ENCODE peak calls at places on chromosomes 1 and 21, in five cellular contexts. F is heart right ventricle, B is dorsolateral prefrontal cortex, Q is astrocyte of the spinal cord, Y is foreskin fibroblast. H is an unnamed sample.

GRCh38 chr1:204566583-204566955 is 50.4 kb downstream of the MDM4 start:
- DNase-seq in F (no peak), Y (no peak), Q (no peak), B (no peak), H (no peak)

GRCh38 chr1:212482352-212483153 is 49.8 kb downstream of the NENF start:
- DNase-seq in B (no peak), F (no peak), Q (peak), Y (no peak), H (no peak)

GRCh38 chr1:234722904-234723588 is 113.1 kb upstream of the IRF2BP2 start:
- DNase-seq in Q (peak), B (peak), Y (peak), F (peak), H (peak)

GRCh38 chr1:181061891-181062777 is 26.4 kb upstream of the IER5 start:
- DNase-seq in B (no peak), Q (no peak), F (peak), Y (no peak), H (no peak)

GRCh38 chr1:84892657-84893618 is at the start of gene LPAR3:
- DNase-seq in Q (no peak), F (peak), B (no peak), Y (peak), H (no peak)

GRCh38 chr1:22780696-22781095 is 70.1 kb downstream of the EPHB2 start:
- DNase-seq in Q (no peak), B (no peak), F (no peak), Y (no peak), H (no peak)

GRCh38 chr1:197868751-197869501 is 33.5 kb upstream of the C1orf53 start:
- DNase-seq in B (no peak), F (no peak), Q (peak), Y (peak), H (no peak)

GRCh38 chr1:20447794-20448193 is 38.2 kb downstream of the CAMK2N1 start:
- DNase-seq in Q (no peak), B (no peak), F (no peak), Y (no peak), H (no peak)

GRCh38 chr21:35191754-35192153 is 142.7 kb upstream of the RUNX1 start:
- DNase-seq in Q (no peak), B (no peak), F (no peak), Y (no peak), H (no peak)

GRCh38 chr1:204438628-204439027 is 27.0 kb upstream of the PPP1R15B start:
- DNase-seq in Y (peak), Q (peak), F (no peak), B (no peak), H (peak)

GRCh38 chr1:29120367-29120766 is 3.3 kb downstream of the TMEM200B start:
- DNase-seq in Y (no peak), Q (no peak), F (no peak), B (no peak), H (no peak)

GRCh38 chr1:219880765-219881457 is 47.4 kb downstream of the SLC30A10 start:
- DNase-seq in Q (no peak), Y (no peak), B (no peak), F (no peak), H (no peak)

GRCh38 chr1:182968151-182968741 is 15.3 kb upstream of the SHCBP1L start:
- DNase-seq in B (no peak), Y (no peak), F (no peak), Q (peak), H (no peak)

GRCh38 chr1:197776348-197777082 is 1.2 kb upstream of the DENND1B start:
- DNase-seq in Q (peak), F (no peak), B (no peak), Y (peak), H (peak)

GRCh38 chr1:207327994-207328393 is 6.5 kb downstream of the CD55 start:
- DNase-seq in Q (peak), B (no peak), Y (peak), F (no peak), H (peak)

GRCh38 chr1:27868932-27869718 is 3.2 kb upstream of the THEMIS2 start:
- DNase-seq in B (no peak), Y (no peak), F (peak), Q (no peak), H (no peak)

GRCh38 chr1:45177452-45177851 is 29.0 kb downstream of the ZSWIM5 start:
- DNase-seq in Y (peak), F (no peak), Q (no peak), B (no peak), H (no peak)

GRCh38 chr1:18936471-18936813 is 20.0 kb downstream of the IFFO2 start:
- DNase-seq in B (no peak), Y (no peak), Q (no peak), F (no peak), H (no peak)

GRCh38 chr1:209406111-209406654 is 177.3 kb upstream of the CAMK1G start:
- DNase-seq in Q (no peak), Y (no peak), B (no peak), F (no peak), H (no peak)

GRCh38 chr1:44924835-44925464 is 61.4 kb downstream of the EIF2B3 start:
- DNase-seq in B (no peak), Y (peak), Q (peak), F (no peak), H (peak)

GRCh38 chr1:61318319-61319125 is 236.2 kb downstream of the NFIA start:
- DNase-seq in F (no peak), Y (peak), Q (peak), B (no peak), H (peak)

GRCh38 chr21:46080171-46081021 is 17.5 kb upstream of the COL6A2 start:
- DNase-seq in Y (peak), F (peak), B (peak), Q (no peak), H (no peak)

GRCh38 chr1:9273177-9273576 is 19.5 kb upstream of the SPSB1 start:
- DNase-seq in B (no peak), Q (no peak), F (no peak), Y (no peak), H (no peak)

GRCh38 chr1:38559180-38559874 is 300.2 kb downstream of the RRAGC start:
- DNase-seq in Y (no peak), B (no peak), Q (no peak), F (no peak), H (no peak)

GRCh38 chr1:95095833-95096217 is 21.3 kb upstream of the TLCD4 start:
- DNase-seq in F (no peak), Y (no peak), Q (no peak), B (no peak), H (no peak)

GRCh38 chr1:29850358-29850757 is 614.0 kb downstream of the PTPRU start:
- DNase-seq in B (no peak), Y (no peak), Q (no peak), F (no peak), H (no peak)

GRCh38 chr1:33294071-33295010 is 26.6 kb downstream of the A3GALT2 start:
- DNase-seq in F (no peak), B (no peak), Y (no peak), Q (no peak), H (no peak)

GRCh38 chr1:33876970-33877680 is 13.2 kb downstream of the HMGB4 start:
- DNase-seq in F (peak), Q (peak), B (peak), Y (peak), H (peak)

GRCh38 chr1:61184035-61184713 is 101.8 kb downstream of the NFIA start:
- DNase-seq in Q (peak), Y (peak), B (peak), F (peak), H (no peak)

GRCh38 chr1:10561497-10561896 is 86.7 kb downstream of the PEX14 start:
- DNase-seq in Q (peak), Y (peak), F (no peak), B (no peak), H (no peak)

GRCh38 chr1:170555370-170555769 is 23.4 kb downstream of the GORAB start:
- DNase-seq in Q (no peak), F (no peak), Y (peak), B (no peak), H (no peak)

GRCh38 chr1:23810818-23811420 is 10.4 kb upstream of the GALE start:
- DNase-seq in Q (no peak), F (no peak), B (no peak), Y (no peak), H (no peak)

GRCh38 chr1:6108937-6109636 is 63.4 kb downstream of the KCNAB2 start:
- DNase-seq in Q (peak), Y (peak), B (no peak), F (peak), H (no peak)

GRCh38 chr1:61043010-61043820 is 39.1 kb upstream of the NFIA start:
- DNase-seq in F (peak), B (peak), Y (peak), Q (peak), H (no peak)

DNA sequence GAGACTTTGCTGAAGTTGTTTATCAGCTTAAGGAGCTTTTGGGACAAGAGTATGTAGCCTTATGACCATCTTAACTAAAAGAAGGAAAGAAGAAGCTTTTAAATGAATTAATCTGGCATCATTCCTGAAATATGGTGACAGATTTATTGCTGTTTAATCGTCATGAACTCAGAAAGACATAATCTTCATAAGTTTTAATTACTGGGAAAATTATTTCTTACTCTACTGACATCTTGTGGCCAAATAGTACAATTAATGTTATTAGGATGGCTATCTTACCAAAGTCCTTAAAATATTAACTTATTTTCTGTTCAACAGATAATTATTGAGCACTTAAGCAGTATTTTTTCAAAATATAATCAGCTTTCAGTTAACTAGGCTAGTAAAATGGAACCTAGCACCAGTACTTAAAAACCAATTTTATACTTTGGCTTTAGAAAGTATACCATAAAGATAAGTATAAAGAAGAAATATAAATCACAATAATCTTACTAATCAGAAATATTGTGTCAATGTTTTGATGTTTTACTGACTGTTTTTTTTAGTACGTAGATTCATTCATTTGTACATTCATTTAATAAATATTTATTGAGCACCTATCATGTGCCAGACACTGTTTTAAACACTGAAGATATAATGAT is 34.7 kb upstream of the GPR25 start:
- DNase-seq in B (no peak), F (no peak), Y (peak), Q (peak), H (no peak)
- TF ChIP-seq CTCF in B (peak), F (peak), Y (no peak), Q (peak), H (no peak)

DNA sequence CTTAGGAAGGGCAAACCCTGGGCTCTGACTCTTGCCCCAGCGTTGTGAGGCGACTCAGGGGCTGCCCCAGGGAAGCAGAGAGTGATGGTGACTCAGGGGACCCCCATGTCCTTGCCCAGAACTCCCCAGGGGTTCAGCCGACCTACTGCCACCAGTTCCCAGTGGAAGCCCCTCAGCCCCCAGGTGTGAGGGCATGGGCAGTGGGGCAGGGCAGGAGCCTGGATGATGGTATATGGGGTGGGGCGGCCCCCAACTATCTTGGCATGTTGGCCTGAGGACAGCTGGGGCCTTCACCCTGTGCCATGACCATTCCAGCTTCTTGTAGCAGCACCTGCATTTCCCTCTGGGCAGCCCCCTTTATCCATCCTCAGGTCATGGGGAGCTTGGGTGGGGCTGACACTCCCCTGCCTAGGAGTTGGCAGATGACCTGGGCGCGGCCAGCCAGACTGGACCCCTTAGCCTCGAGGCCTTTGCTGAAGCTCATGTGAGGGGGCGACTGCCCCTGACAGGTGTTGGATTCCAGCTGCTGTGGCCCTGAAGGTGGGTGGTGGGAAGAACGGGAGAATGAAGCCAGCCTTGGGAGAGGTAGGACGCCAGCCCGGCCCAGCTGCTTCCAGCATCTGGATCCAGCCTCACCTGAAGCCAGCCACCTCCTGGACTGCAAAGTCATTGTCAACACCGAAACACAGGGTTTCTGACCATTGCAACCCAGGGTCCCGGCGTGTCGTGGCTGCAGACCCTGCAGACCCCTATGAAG is 1.8 kb upstream of the FNDC10 start:
- DNase-seq in B (no peak), Y (no peak), F (no peak), Q (no peak), H (no peak)
- H3K4me3 ChIP-seq in B (peak), Y (no peak), F (no peak), Q (no peak), H (no peak)

GRCh38 chr1:3320246-3321152 is 134.0 kb upstream of the ARHGEF16 start:
- DNase-seq in B (no peak), F (no peak), Q (peak), Y (no peak), H (no peak)
- TF ChIP-seq CTCF in B (no peak), F (no peak), Q (no peak), Y (no peak), H (no peak)

DNA sequence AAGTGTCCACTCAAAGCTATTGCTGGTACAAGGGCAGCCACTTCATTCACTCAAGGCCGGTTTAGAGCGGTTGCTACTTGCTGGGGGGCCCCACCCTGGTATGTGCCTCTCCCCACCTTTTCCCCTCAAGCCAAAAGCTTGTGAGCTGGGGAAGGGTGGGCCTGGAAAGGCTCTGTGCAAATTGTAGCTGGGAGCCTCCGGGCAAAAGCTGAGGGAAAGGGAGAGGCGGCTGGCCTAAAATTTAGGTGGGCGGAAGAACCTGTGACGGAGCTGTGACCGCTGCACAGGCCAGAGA is 306 bp upstream of the SH3D21 start:
- DNase-seq in F (no peak), Y (no peak), Q (no peak), B (no peak), H (no peak)
- H3K4me3 ChIP-seq in F (peak), Y (no peak), Q (no peak), B (peak), H (no peak)

GRCh38 chr1:40820251-40820797 is 36.7 kb downstream of the KCNQ4 start:
- DNase-seq in B (no peak), F (no peak), Y (no peak), Q (no peak), H (no peak)
- TF ChIP-seq CTCF in B (no peak), F (no peak), Y (no peak), Q (no peak), H (no peak)

H was measured in AG04449.